ENCODE peak calls at places on chromosomes 11 and 22, in nine cellular contexts. R, J, A, M, S, T, U, Z and C are unnamed samples.

GRCh38 chr22:28589102-28589501 is 90.5 kb downstream of the TTC28 start:
- DNase-seq in J (no peak), Z (no peak), R (no peak), S (no peak), U (no peak), A (no peak), M (no peak), T (no peak), C (no peak)

GRCh38 chr22:36160499-36160942 is at the start of gene APOL3:
- DNase-seq in M (no peak), J (peak), R (peak), U (no peak), A (peak), S (no peak), Z (peak), T (no peak), C (no peak)

GRCh38 chr11:26996056-26996455 is 2.1 kb downstream of the FIBIN start:
- DNase-seq in A (no peak), Z (no peak), T (no peak), R (no peak), M (no peak), S (no peak), U (no peak), J (no peak), C (no peak)

GRCh38 chr11:109963101-109963500 is 130.1 kb upstream of the ZC3H12C start:
- DNase-seq in M (no peak), R (no peak), U (no peak), T (no peak), A (no peak), S (no peak), Z (no peak), J (no peak), C (no peak)

GRCh38 chr11:87493516-87493915 is 455.8 kb downstream of the TMEM135 start:
- DNase-seq in R (no peak), S (no peak), Z (no peak), U (no peak), T (no peak), A (peak), M (no peak), J (no peak), C (peak)

GRCh38 chr11:123478352-123478986 is 48.4 kb downstream of the GRAMD1B start:
- DNase-seq in A (peak), S (no peak), J (no peak), U (peak), M (peak), R (no peak), Z (peak), T (no peak), C (peak)

GRCh38 chr11:102081313-102081712 is 28.9 kb upstream of the YAP1 start:
- DNase-seq in U (no peak), M (no peak), J (no peak), T (no peak), Z (no peak), S (no peak), R (no peak), A (peak), C (no peak)

GRCh38 chr11:73318501-73319011 is 10.5 kb downstream of the ARHGEF17 start:
- DNase-seq in U (no peak), S (no peak), J (no peak), T (no peak), M (no peak), R (no peak), Z (no peak), A (no peak), C (no peak)

GRCh38 chr11:130478204-130478701 is 29.8 kb downstream of the ADAMTS15 start:
- DNase-seq in A (peak), U (no peak), Z (peak), J (peak), M (no peak), T (no peak), R (peak), S (no peak), C (peak)

GRCh38 chr11:42840856-42841255 is 470.9 kb upstream of the API5 start:
- DNase-seq in Z (no peak), M (no peak), J (no peak), A (no peak), U (no peak), S (no peak), R (no peak), T (no peak), C (no peak)

GRCh38 chr22:35643991-35644390 is 4.3 kb upstream of the APOL6 start:
- DNase-seq in M (no peak), U (no peak), Z (no peak), T (no peak), R (no peak), A (no peak), J (no peak), S (no peak), C (no peak)

GRCh38 chr11:65776710-65777141 is 4.0 kb downstream of the AP5B1 start:
- DNase-seq in J (no peak), U (no peak), S (no peak), M (no peak), T (no peak), R (no peak), A (no peak), Z (no peak), C (no peak)

GRCh38 chr11:14334893-14335292 is 24.1 kb downstream of the RRAS2 start:
- DNase-seq in M (no peak), A (no peak), Z (no peak), J (no peak), T (no peak), U (no peak), R (no peak), S (no peak), C (no peak)

GRCh38 chr11:131511794-131512193 is 141.4 kb downstream of the NTM start:
- DNase-seq in A (no peak), S (no peak), U (peak), T (no peak), J (no peak), Z (no peak), R (peak), M (peak), C (peak)

GRCh38 chr11:114799524-114799923 is 121.2 kb downstream of the NXPE2 start:
- DNase-seq in J (no peak), S (no peak), U (no peak), R (no peak), M (no peak), T (no peak), Z (no peak), A (no peak), C (peak)

GRCh38 chr11:108551653-108552462 is 41.7 kb downstream of the EXPH5 start:
- DNase-seq in Z (peak), T (no peak), S (no peak), M (no peak), A (peak), U (no peak), J (no peak), R (no peak), C (no peak)

GRCh38 chr11:92941676-92942571 is 27.5 kb upstream of the MTNR1B start:
- DNase-seq in R (peak), Z (peak), T (no peak), M (no peak), S (no peak), A (peak), U (no peak), J (no peak), C (no peak)

GRCh38 chr11:73980001-73980960 is 2.4 kb downstream of the UCP2 start:
- DNase-seq in J (no peak), A (no peak), T (peak), Z (peak), S (peak), U (peak), M (peak), R (peak), C (no peak)

GRCh38 chr22:41362615-41363014 is 19.1 kb upstream of the TEF start:
- DNase-seq in T (no peak), U (no peak), M (no peak), Z (no peak), R (no peak), A (no peak), J (no peak), S (no peak), C (no peak)

GRCh38 chr11:132427611-132428010 is 1057.2 kb downstream of the NTM start:
- DNase-seq in T (no peak), S (no peak), U (no peak), A (peak), R (no peak), Z (no peak), J (no peak), M (no peak), C (no peak)

GRCh38 chr11:131217313-131218297 is 152.8 kb upstream of the NTM start:
- DNase-seq in A (peak), U (no peak), R (no peak), Z (no peak), T (no peak), M (peak), J (no peak), S (no peak), C (peak)

GRCh38 chr11:406796-407650 is 7.8 kb downstream of the SIGIRR start:
- DNase-seq in M (peak), U (peak), R (peak), T (peak), J (peak), A (peak), Z (no peak), S (peak), C (peak)

GRCh38 chr11:95829580-95830259 is 39.4 kb downstream of the CEP57 start:
- DNase-seq in S (no peak), M (no peak), Z (no peak), T (no peak), R (peak), U (no peak), J (no peak), A (peak), C (no peak)

GRCh38 chr11:11504071-11504470 is 117.7 kb downstream of the GALNT18 start:
- DNase-seq in T (no peak), Z (no peak), A (no peak), U (no peak), R (no peak), M (no peak), S (no peak), J (no peak), C (no peak)

GRCh38 chr22:19138217-19139000 is 6.0 kb downstream of the ESS2 start:
- DNase-seq in S (no peak), A (no peak), Z (no peak), J (no peak), U (no peak), M (no peak), T (no peak), R (no peak), C (no peak)